ENCODE peak calls at places on chromosomes 5 and 9, in four cellular contexts. E is Calu3, Z is fibroblast of villous mesenchyme, A is Right ventricle myocardium superior. R is an unnamed sample.

GRCh38 chr5:93359296-93359957 is 221.6 kb downstream of the NR2F1-AS1 start:
- DNase-seq in E (peak; percentile 48), A (no peak), Z (peak; percentile 99), R (no peak)

GRCh38 chr5:36664762-36665161 is 58.4 kb downstream of the SLC1A3 start:
- DNase-seq in A (no peak), Z (no peak), E (no peak), R (no peak)

GRCh38 chr5:148202531-148203092 is at the start of gene SPINK6:
- DNase-seq in A (no peak), Z (no peak), E (no peak), R (no peak)

GRCh38 chr5:86749841-86750240 is 132.1 kb downstream of the COX7C start:
- DNase-seq in A (no peak), E (no peak), Z (no peak), R (no peak)

GRCh38 chr5:134005415-134006118 is 792 bp upstream of the VDAC1 start:
- DNase-seq in E (peak; percentile 58), Z (peak; percentile 43), A (peak; percentile 69), R (no peak)

GRCh38 chr5:149256451-149256850 is 15.2 kb upstream of the AFAP1L1 start:
- DNase-seq in E (no peak), A (no peak), Z (peak; percentile 21), R (no peak)

GRCh38 chr5:136518814-136519213 is 153.5 kb upstream of the TRPC7 start:
- DNase-seq in Z (no peak), A (no peak), E (no peak), R (no peak)

GRCh38 chr5:109105631-109106267 is 304.0 kb downstream of the PJA2 start:
- DNase-seq in A (no peak), E (no peak), Z (peak; percentile 80), R (no peak)

GRCh38 chr5:168579987-168580508 is 880 bp upstream of the PANK3 start:
- DNase-seq in A (no peak), E (no peak), Z (no peak), R (no peak)

GRCh38 chr9:35114113-35114847 is 1.4 kb downstream of the ATOSB start:
- DNase-seq in Z (peak; percentile 96), A (peak; percentile 90), E (peak; percentile 69), R (peak; percentile 57)

GRCh38 chr9:116160676-116161571 is 7.3 kb downstream of the PAPPA start:
- DNase-seq in A (no peak), E (no peak), Z (peak; percentile 81), R (no peak)

GRCh38 chr5:138675998-138676397 is 77.2 kb upstream of the CTNNA1 start:
- DNase-seq in E (no peak), Z (no peak), A (no peak), R (no peak)

GRCh38 chr5:65209341-65209740 is 272.4 kb downstream of the ADAMTS6 start:
- DNase-seq in A (no peak), E (no peak), Z (peak; percentile 58), R (no peak)

GRCh38 chr5:160363661-160364060 is 6.8 kb downstream of the C1QTNF2 start:
- DNase-seq in A (no peak), E (no peak), Z (no peak), R (no peak)

GRCh38 chr5:124962735-124963134 is 216.3 kb upstream of the ZNF608 start:
- DNase-seq in E (no peak), A (no peak), Z (no peak), R (no peak)

GRCh38 chr9:115211413-115212204 is 93.7 kb upstream of the TNC start:
- DNase-seq in A (no peak), E (no peak), Z (peak; percentile 71), R (no peak)

GRCh38 chr5:157159209-157159751 is 6.8 kb downstream of the GARIN3 start:
- DNase-seq in A (no peak), Z (no peak), E (no peak), R (no peak)

GRCh38 chr5:932628-933250 is 40.1 kb downstream of the TRIP13 start:
- DNase-seq in Z (no peak), E (no peak), A (no peak), R (no peak)

GRCh38 chr5:76867827-76868693 is 18.2 kb downstream of the S100Z start:
- DNase-seq in E (peak; percentile 85), A (peak; percentile 67), Z (peak; percentile 70), R (peak; percentile 18)

R was measured in gastrocnemius medialis.